ENCODE peak calls at places on chromosome 17, in five cellular contexts. C, R, Z, S and A are unnamed samples.

GRCh38 chr17:59669944-59670343 is 37.3 kb downstream of the PTRH2 start:
- DNase-seq in C (no peak), R (no peak), Z (no peak), S (no peak), A (no peak)

GRCh38 chr17:49361129-49361901 is 735 bp downstream of the ZNF652 start:
- DNase-seq in C (peak; percentile 88), R (no peak), Z (peak; percentile 72), S (peak; percentile 92), A (peak; percentile 81)

GRCh38 chr17:72943826-72944689 is 148.4 kb downstream of the SLC39A11 start:
- DNase-seq in C (no peak), R (no peak), Z (no peak), S (no peak), A (no peak)

GRCh38 chr17:39270923-39271322 is 45.2 kb upstream of the STAC2 start:
- DNase-seq in C (no peak), R (no peak), Z (no peak), S (no peak), A (no peak)

GRCh38 chr17:81341347-81342061 is 46.4 kb upstream of the SLC38A10 start:
- DNase-seq in C (no peak), R (no peak), Z (no peak), S (no peak), A (no peak)

GRCh38 chr17:54968954-54969400 is 412 bp downstream of the STXBP4 start:
- DNase-seq in C (no peak), R (no peak), Z (no peak), S (no peak), A (no peak)

GRCh38 chr17:49955157-49955556 is 13.8 kb upstream of the DLX4 start:
- DNase-seq in C (no peak), R (no peak), Z (no peak), S (no peak), A (no peak)

GRCh38 chr17:496761-497586 is 144.4 kb upstream of the RPH3AL start:
- DNase-seq in C (no peak), R (no peak), Z (no peak), S (no peak), A (no peak)

GRCh38 chr17:60161598-60162330 is 12.0 kb downstream of the CA4 start:
- DNase-seq in C (no peak), R (no peak), Z (peak; percentile 55), S (no peak), A (no peak)

GRCh38 chr17:56597495-56597990 is 4.0 kb downstream of the NOG start:
- DNase-seq in C (no peak), R (no peak), Z (no peak), S (no peak), A (no peak)
- H3K4me3 ChIP-seq in C (peak overlapping the region; percentile 55), R (peak overlapping the region; percentile 28), Z (peak overlapping the region; percentile 39), S (peak overlapping the region; percentile 61), A (peak overlapping the region; percentile 25)

GRCh38 chr17:68957944-68958343 is 2.8 kb upstream of the ABCA8 start:
- DNase-seq in C (no peak), R (no peak), Z (no peak), S (no peak), A (no peak)

GRCh38 chr17:68955181-68955841 is at the start of gene ABCA8:
- DNase-seq in C (no peak), R (peak; percentile 68), Z (no peak), S (no peak), A (no peak)

GRCh38 chr17:68950725-68951124 is 4.5 kb downstream of the ABCA8 start:
- DNase-seq in C (no peak), R (no peak), Z (no peak), S (no peak), A (no peak)

GRCh38 chr17:68954146-68954971 is 833 bp downstream of the ABCA8 start:
- DNase-seq in C (no peak), R (no peak), Z (no peak), S (no peak), A (no peak)

DNA sequence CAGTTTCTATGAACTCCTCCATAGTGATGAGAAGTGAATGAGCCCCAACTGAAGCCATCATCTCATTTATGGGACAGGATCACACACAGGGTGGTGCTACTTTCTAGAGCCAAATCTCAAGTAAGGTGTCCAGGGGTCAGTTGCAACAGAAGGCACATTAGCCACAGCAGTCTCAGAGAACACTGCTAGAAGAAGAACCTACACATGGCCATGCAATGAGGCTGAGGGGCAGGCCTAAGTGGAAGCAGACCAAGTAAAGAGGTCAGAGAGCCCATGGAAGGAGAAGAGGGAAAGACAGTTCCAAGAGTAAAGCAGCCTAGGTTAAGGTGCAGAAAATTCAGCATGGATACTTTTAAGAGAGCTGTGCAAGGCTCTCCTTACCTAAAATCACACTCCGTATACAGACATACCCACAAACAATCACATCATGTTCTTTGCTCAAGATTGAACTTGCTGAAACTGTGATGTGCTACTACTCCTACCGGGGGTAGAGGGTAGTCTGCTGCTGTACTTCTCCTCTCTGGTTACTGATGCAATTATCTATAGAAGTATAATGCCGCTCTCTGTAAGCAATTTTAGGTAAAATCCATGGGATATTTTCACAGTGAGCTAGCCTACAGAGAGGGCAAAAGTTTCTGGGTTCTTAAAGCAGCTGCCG is 1.7 kb downstream of the ABCA8 start:
- DNase-seq in C (no peak), R (no peak), Z (no peak), S (no peak), A (no peak)
- H3K4me3 ChIP-seq in C (no peak overlapping the region), R (peak overlapping the region; percentile 48), Z (peak overlapping the region; percentile 33), S (no peak overlapping the region), A (no peak overlapping the region)

DNA sequence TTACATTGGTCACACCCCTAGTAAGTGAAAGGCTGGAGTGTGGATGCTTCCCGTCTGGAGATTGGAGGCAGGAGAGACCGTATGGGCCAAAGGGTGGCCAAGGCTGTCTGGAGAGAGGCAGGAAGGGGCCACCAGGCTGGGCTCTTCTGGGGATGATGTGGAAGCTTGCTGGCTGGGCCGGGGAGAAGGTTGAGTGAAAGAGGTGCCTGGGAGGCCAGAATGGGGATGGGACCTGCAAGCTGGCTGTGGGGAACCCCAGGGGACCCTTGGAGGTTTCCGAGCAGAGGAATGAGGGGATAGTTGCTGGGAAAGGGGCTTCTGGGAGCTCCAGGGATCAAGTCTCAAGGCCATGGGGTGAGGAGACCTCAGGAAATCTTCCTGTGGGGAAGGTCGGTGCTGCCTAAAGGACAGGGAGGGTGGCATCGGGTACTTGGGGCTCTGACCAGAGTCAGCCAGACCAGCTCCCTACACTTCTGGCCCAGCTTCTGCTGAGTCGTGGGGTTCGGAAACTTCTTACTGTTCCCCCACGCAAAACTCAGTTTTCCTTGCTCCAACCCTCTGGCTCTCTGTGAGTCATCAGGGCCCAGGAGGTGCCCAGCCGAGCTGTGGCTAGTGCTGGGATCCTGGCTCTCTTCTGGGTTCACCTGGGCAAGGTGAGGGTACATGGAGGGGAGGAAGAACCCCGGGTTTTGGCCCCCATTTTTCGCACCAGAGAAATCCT is 3.1 kb downstream of the MRC2 start:
- DNase-seq in C (no peak), R (no peak), Z (no peak), S (no peak), A (no peak)
- H3K4me3 ChIP-seq in C (no peak overlapping the region), R (no peak overlapping the region), Z (no peak overlapping the region), S (no peak overlapping the region), A (no peak overlapping the region)

GRCh38 chr17:42247734-42248133 is 28.5 kb downstream of the STAT5B start:
- DNase-seq in C (no peak), R (no peak), Z (no peak), S (no peak), A (no peak)
- H3K4me3 ChIP-seq in C (peak overlapping the region; percentile 92), R (no peak overlapping the region), Z (peak overlapping the region; percentile 14), S (peak overlapping the region; percentile 66), A (no peak overlapping the region)

GRCh38 chr17:71899317-71899716 is 221.5 kb upstream of the SOX9 start:
- DNase-seq in C (no peak), R (no peak), Z (no peak), S (no peak), A (no peak)
- H3K4me3 ChIP-seq in C (no peak overlapping the region), R (no peak overlapping the region), Z (no peak overlapping the region), S (no peak overlapping the region), A (no peak overlapping the region)

DNA sequence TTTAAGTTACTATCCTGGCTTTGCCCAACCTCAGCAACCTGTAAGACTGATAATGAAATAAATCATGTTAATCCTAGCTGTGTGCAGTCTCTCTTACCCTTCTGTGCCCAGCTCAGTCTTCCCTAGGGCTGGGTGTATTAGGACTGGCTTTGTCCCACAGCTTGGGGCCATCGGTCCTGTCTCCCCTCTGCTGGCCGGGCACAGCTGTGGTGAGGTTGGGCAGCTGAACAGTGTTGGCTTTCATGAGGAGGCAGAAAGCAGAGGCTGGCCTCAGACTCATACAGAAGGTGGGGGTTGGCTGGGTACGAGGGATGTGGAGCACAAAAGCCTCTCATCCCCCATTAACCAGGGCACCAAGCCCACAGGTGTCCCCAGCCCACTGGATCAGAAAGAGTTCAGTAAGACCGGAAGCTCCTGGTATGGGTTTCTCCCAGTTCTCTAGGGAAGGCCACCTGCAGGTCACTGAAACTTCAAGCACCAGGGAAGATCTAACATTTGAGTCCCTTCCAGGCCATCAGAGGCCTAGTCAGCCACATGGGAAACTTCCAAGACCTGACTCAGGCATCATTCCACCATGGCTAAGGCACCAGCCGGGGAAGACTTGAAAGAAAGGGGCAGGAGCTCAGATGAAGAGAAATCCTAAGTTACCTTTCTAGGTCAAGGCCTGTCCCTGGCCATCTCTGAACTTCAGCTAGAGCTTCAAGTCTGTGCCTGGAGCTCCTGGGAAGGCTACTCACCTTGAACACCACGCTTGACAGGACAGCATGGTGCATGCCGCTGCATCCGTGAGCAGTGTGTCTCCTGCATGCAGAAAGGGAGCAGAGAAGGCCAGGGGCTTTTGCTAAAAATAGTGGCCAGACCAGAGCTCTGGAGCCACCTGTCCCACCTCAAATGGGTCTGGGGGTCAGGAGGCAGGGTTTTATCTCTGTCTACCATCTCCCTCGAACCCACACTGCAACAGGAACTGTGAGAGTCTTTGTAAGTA is 8.8 kb downstream of the CNP start:
- DNase-seq in C (no peak), R (no peak), Z (no peak), S (no peak), A (no peak)
- H3K4me3 ChIP-seq in C (no peak overlapping the region), R (no peak overlapping the region), Z (no peak overlapping the region), S (no peak overlapping the region), A (no peak overlapping the region)